ENCODE peak calls at places on chromosomes 13 and 19, in five cellular contexts. J, T, A, H and Z are unnamed samples.

GRCh38 chr19:28468701-28469459 is 744.1 kb downstream of the UQCRFS1 start:
- DNase-seq in J (no peak), T (no peak), A (no peak), H (peak), Z (no peak)

GRCh38 chr19:38004505-38005223 is 97.7 kb downstream of the SIPA1L3 start:
- DNase-seq in J (peak), T (peak), A (peak), H (peak), Z (peak)

GRCh38 chr13:50156140-50156539 is 140.9 kb downstream of the KCNRG start:
- DNase-seq in J (no peak), T (no peak), A (no peak), H (no peak), Z (no peak)

GRCh38 chr13:41457589-41458186 is 338 bp downstream of the RGCC start:
- DNase-seq in J (peak), T (no peak), A (no peak), H (no peak), Z (no peak)

GRCh38 chr13:106139942-106140341 is 395.5 kb downstream of the EFNB2 start:
- DNase-seq in J (no peak), T (no peak), A (no peak), H (no peak), Z (no peak)

GRCh38 chr13:108304170-108305068 is 34.9 kb downstream of the TNFSF13B start:
- DNase-seq in J (no peak), T (no peak), A (no peak), H (no peak), Z (no peak)

GRCh38 chr19:52170863-52171320 is 529 bp downstream of the ZNF836 start:
- DNase-seq in J (no peak), T (peak), A (peak), H (peak), Z (peak)

GRCh38 chr19:33214621-33215020 is 11.0 kb downstream of the SLC7A10 start:
- DNase-seq in J (peak), T (no peak), A (peak), H (peak), Z (no peak)

GRCh38 chr19:2255982-2256685 is at the start of gene JSRP1:
- DNase-seq in J (no peak), T (no peak), A (no peak), H (no peak), Z (no peak)

GRCh38 chr13:22836475-22836874 is 344.3 kb upstream of the SGCG start:
- DNase-seq in J (no peak), T (no peak), A (no peak), H (no peak), Z (no peak)

GRCh38 chr19:48244289-48244688 is 11.4 kb downstream of the CARD8 start:
- DNase-seq in J (no peak), T (no peak), A (no peak), H (no peak), Z (no peak)

GRCh38 chr19:30224689-30225606 is 147.2 kb upstream of the ZNF536 start:
- DNase-seq in J (no peak), T (peak), A (no peak), H (no peak), Z (no peak)

GRCh38 chr13:78826312-78826711 is 167.4 kb upstream of the OBI1 start:
- DNase-seq in J (no peak), T (no peak), A (no peak), H (no peak), Z (no peak)

GRCh38 chr13:66896933-66897332 is 333.2 kb downstream of the PCDH9 start:
- DNase-seq in J (no peak), T (no peak), A (no peak), H (no peak), Z (no peak)

GRCh38 chr13:83350569-83350968 is 531.7 kb downstream of the SLITRK1 start:
- DNase-seq in J (no peak), T (no peak), A (no peak), H (no peak), Z (no peak)

GRCh38 chr19:2081873-2082810 is 14.0 kb downstream of the MOB3A start:
- DNase-seq in J (no peak), T (no peak), A (no peak), H (no peak), Z (no peak)

GRCh38 chr13:34459856-34460255 is 482.2 kb upstream of the NBEA start:
- DNase-seq in J (no peak), T (no peak), A (no peak), H (no peak), Z (no peak)

GRCh38 chr13:102948006-102948405 is 102.2 kb downstream of the ERCC5 start:
- DNase-seq in J (no peak), T (no peak), A (no peak), H (peak), Z (no peak)

GRCh38 chr13:28440774-28441532 is 54.0 kb downstream of the FLT1 start:
- DNase-seq in J (no peak), T (no peak), A (no peak), H (no peak), Z (no peak)

GRCh38 chr19:55077106-55077505 is 1.4 kb downstream of the EPS8L1 start:
- DNase-seq in J (no peak), T (no peak), A (no peak), H (no peak), Z (no peak)

GRCh38 chr13:53201454-53202225 is 173.0 kb downstream of the OLFM4 start:
- DNase-seq in J (peak), T (peak), A (peak), H (no peak), Z (peak)

GRCh38 chr13:45121421-45121820 is 1.1 kb downstream of the GTF2F2 start:
- DNase-seq in J (no peak), T (no peak), A (peak), H (no peak), Z (no peak)

GRCh38 chr19:30842926-30843325 is 470.7 kb downstream of the ZNF536 start:
- DNase-seq in J (no peak), T (no peak), A (no peak), H (no peak), Z (no peak)

GRCh38 chr13:113273856-113274590 is 23.0 kb upstream of the LAMP1 start:
- DNase-seq in J (no peak), T (no peak), A (no peak), H (peak), Z (no peak)

GRCh38 chr13:75186384-75186783 is 295.6 kb downstream of the TBC1D4 start:
- DNase-seq in J (no peak), T (no peak), A (no peak), H (no peak), Z (no peak)

GRCh38 chr13:107373551-107373950 is 805.6 kb upstream of the ARGLU1 start:
- DNase-seq in J (no peak), T (no peak), A (peak), H (no peak), Z (no peak)

DNA sequence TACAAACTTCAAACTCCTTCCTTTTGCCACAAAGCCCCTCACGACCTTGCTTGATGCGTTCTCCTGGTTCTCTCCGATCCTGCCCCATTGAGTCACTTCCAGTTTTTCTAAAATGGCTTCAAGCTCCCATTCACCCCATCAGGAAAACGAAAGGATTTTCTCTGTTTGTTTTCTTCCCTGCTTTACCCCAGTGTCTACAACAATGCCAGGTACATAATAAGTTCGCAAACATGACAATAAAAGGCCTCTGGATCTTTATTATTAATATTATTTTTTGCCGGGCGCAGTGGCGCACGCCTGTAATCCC is 824 bp upstream of the SERTAD3 start:
- DNase-seq in J (no peak), T (no peak), A (no peak), H (no peak), Z (no peak)
- TF ChIP-seq CTCF in J (no peak), T (no peak), A (no peak), H (no peak), Z (no peak)

DNA sequence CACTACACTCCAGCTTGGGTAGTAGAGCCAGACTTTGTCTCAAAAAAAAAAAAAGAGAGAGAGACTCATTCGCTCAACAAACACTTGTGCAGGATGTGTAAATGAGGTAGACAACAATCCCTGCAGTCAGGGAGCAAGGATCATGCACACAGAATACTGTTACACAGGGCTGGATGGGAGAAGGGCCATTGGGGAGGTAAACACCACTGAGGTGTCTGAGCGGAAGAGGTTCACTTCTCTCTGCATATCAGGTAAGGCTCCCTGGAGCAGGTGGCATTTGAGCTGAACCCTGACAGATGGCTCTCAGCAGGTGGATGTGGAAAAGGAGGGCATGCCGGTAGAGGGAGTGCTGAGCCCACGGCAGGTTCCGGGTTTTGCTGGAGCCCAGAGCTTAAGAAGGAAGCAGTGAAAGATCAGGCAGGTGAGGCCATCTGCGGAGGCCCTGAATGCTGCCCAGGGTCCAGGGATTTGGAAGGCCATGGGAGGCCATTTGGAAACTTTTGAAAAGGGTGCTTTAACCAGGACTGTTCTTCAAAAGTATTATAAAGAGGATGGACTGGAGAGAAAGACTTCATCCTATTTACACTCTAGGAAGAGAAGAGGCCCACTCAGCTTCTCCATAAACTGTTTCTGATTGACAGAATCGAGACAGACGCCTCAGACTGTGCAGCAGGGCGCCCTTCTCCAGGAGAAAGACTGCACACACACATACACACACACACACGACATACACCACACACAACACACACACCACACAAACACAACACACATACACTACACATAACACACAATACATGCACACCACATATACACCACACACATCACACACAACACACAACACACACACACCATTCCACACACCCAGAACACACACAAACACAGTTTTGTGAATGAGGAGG is 199.4 kb downstream of the USP12 start:
- DNase-seq in J (peak), T (no peak), A (peak), H (peak), Z (no peak)
- TF ChIP-seq CTCF in J (peak), T (no peak), A (peak), H (peak), Z (no peak)

GRCh38 chr19:6020972-6021805 is 43.2 kb upstream of the RANBP3 start:
- DNase-seq in J (no peak), T (no peak), A (no peak), H (no peak), Z (no peak)

GRCh38 chr19:6015841-6016545 is 38.1 kb upstream of the RANBP3 start:
- DNase-seq in J (no peak), T (no peak), A (no peak), H (no peak), Z (no peak)

GRCh38 chr19:6017576-6017975 is 39.6 kb upstream of the RANBP3 start:
- DNase-seq in J (peak), T (no peak), A (no peak), H (no peak), Z (no peak)

GRCh38 chr19:6020166-6020967 is 42.4 kb upstream of the RANBP3 start:
- DNase-seq in J (peak), T (no peak), A (no peak), H (no peak), Z (no peak)

DNA sequence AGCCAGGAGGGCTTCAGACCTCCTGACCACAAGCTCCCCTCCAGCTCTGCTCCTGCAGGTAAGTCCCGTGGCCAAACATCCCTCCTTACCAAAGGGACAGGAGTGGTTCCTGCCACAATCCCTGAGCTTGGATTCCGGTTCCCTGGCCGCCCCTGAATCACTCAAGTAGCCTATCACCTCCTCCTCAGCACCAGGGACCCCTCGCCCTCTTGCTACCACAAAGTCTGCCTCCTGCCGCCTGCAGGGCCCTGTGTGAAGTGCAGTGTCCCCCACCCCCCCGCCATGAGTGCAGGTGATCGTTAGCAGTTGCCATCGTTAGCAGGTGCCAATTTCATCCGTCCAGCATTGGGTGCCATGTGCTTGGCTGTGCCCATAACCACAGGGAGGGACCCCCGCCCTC is 40.8 kb upstream of the RANBP3 start:
- DNase-seq in J (peak), T (no peak), A (peak), H (peak), Z (no peak)
- TF ChIP-seq CTCF in J (no peak), T (no peak), A (peak), H (peak), Z (no peak)

GRCh38 chr13:95728957-95729356 is 52.0 kb downstream of the DNAJC3 start:
- DNase-seq in J (no peak), T (no peak), A (no peak), H (no peak), Z (no peak)
- TF ChIP-seq CTCF in J (no peak), T (no peak), A (no peak), H (no peak), Z (no peak)

GRCh38 chr19:8456064-8456463 is 11.3 kb downstream of the HNRNPM start:
- DNase-seq in J (no peak), T (no peak), A (no peak), H (peak), Z (no peak)
- TF ChIP-seq CTCF in J (no peak), T (no peak), A (peak), H (peak), Z (no peak)

DNA sequence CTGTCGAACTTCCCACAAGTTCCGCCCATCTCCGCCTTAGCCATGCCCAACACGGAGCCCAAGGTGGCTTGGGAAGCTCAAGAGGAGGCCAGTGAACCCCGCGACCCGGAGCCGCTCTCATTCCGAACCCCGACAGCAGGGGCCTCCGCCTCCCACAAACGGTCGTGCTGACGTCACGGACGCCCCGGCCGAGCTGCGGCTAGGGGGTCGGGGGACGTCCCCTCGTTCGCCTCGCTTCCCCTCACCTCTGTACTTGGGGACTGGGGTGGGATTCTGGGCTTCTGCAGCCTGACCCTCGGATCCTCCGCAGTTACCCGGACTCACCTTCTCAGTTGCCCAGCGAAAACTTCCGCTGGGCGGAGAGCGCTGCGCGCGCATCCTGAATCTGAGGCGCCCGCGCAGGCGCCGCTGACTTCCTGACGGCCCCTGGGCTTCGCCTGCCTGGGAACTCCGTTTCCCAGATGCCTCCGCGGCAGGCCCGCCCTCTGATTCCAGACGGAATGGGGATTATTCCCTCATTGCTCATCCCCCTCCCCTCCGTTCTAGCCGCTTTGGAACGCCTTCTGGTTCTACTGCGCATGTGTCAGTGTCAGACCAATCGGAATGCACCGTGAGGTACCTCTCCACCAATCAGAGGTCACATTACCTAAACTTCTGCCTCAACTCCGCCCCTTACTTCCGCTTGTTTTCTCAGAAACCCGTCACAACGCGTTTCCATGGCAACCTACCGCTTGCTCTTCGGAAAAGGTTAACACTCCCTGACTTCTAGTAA is at the start of gene VRK3:
- DNase-seq in J (peak), T (peak), A (peak), H (peak), Z (peak)
- TF ChIP-seq CTCF in J (no peak), T (no peak), A (peak), H (no peak), Z (no peak)

GRCh38 chr13:91185294-91185863 is 162.1 kb upstream of the MIR17HG start:
- DNase-seq in J (no peak), T (no peak), A (peak), H (no peak), Z (no peak)
- TF ChIP-seq CTCF in J (peak), T (peak), A (peak), H (peak), Z (no peak)

GRCh38 chr13:100689191-100689590 is 14.6 kb upstream of the TMTC4 start:
- DNase-seq in J (no peak), T (no peak), A (no peak), H (no peak), Z (no peak)
- TF ChIP-seq CTCF in J (no peak), T (no peak), A (no peak), H (no peak), Z (no peak)